ENCODE peak calls at places on chromosome 17, in four cellular contexts. C is thoracic aorta, B is psoas muscle, H is BE2C. P is an unnamed sample. For H3K9me3 and H3K27me3, the result is how much of the 10 kb centered on the place peaks cover.

GRCh38 chr17:53607475-53607874 is 215.3 kb upstream of the KIF2B start:
- DNase-seq in C (no peak), B (no peak), H (no peak), P (no peak)

GRCh38 chr17:1553354-1554266 is 9.0 kb downstream of the PITPNA start:
- DNase-seq in H (no peak), B (no peak), C (no peak), P (no peak)

GRCh38 chr17:48843172-48843900 is 12.5 kb downstream of the CALCOCO2 start:
- DNase-seq in H (no peak), C (no peak), B (no peak), P (no peak)

GRCh38 chr17:58325289-58325726 is 3.3 kb downstream of the TSPOAP1 start:
- DNase-seq in H (peak), B (no peak), C (no peak), P (no peak)

GRCh38 chr17:40562841-40563370 is 2.4 kb downstream of the CCR7 start:
- DNase-seq in B (no peak), C (no peak), H (no peak), P (no peak)

GRCh38 chr17:57407287-57408063 is 151.2 kb downstream of the MSI2 start:
- DNase-seq in C (no peak), H (no peak), B (no peak), P (no peak)

GRCh38 chr17:42518046-42518754 is 17.8 kb upstream of the NAGLU start:
- DNase-seq in B (peak), H (no peak), C (peak), P (peak)

GRCh38 chr17:42441717-42442565 is 16.7 kb upstream of the ATP6V0A1 start:
- DNase-seq in B (no peak), C (no peak), H (no peak), P (no peak)

GRCh38 chr17:36608794-36609497 is 7.6 kb downstream of the MRM1 start:
- DNase-seq in C (no peak), H (peak), B (peak), P (no peak)

GRCh38 chr17:32443827-32444300 is 446 bp upstream of the PSMD11 start:
- DNase-seq in C (no peak), H (no peak), B (no peak), P (no peak)

GRCh38 chr17:72622661-72623433 is 469.6 kb downstream of the SLC39A11 start:
- DNase-seq in H (no peak), C (no peak), B (no peak), P (no peak)

GRCh38 chr17:56781944-56782737 is 51.6 kb downstream of the C17orf67 start:
- DNase-seq in B (no peak), C (no peak), H (no peak), P (no peak)

GRCh38 chr17:35088647-35088910 is 25.1 kb upstream of the RFFL start:
- DNase-seq in B (peak), H (no peak), C (no peak), P (no peak)

GRCh38 chr17:35086931-35087573 is 23.5 kb upstream of the RFFL start:
- DNase-seq in C (no peak), H (no peak), B (no peak), P (no peak)

GRCh38 chr17:35088911-35089845 is 25.7 kb upstream of the RFFL start:
- DNase-seq in H (peak), C (peak), B (peak), P (peak)

GRCh38 chr17:35087731-35088646 is 24.5 kb upstream of the RFFL start:
- DNase-seq in H (peak), C (no peak), B (peak), P (peak)

GRCh38 chr17:35089846-35090193 is 26.3 kb upstream of the RFFL start:
- DNase-seq in C (no peak), H (peak), B (no peak), P (no peak)
- H3K4me3 ChIP-seq in C (peak), H (peak), B (peak), P (peak)

GRCh38 chr17:5179003-5179402 is 12.7 kb downstream of the ZNF594 start:
- DNase-seq in C (no peak), B (no peak), H (no peak), P (no peak)
- H3K9me3 ChIP-seq in C (half or more), B (half or more), H (under half), P (half or more)

GRCh38 chr17:81536299-81537290 is 8.4 kb downstream of the FSCN2 start:
- DNase-seq in B (no peak), C (no peak), H (no peak), P (no peak)
- H3K27me3 ChIP-seq in B (under half), C (under half), H (under half), P (under half)

GRCh38 chr17:39194089-39194984 is 3.1 kb downstream of the CACNB1 start:
- DNase-seq in H (peak), B (peak), C (peak), P (peak)

GRCh38 chr17:39196820-39197331 is 593 bp downstream of the CACNB1 start:
- DNase-seq in B (peak), H (peak), C (no peak), P (peak)

GRCh38 chr17:39194985-39195524 is 2.4 kb downstream of the CACNB1 start:
- DNase-seq in H (no peak), B (no peak), C (no peak), P (no peak)

GRCh38 chr17:39196191-39196819 is 1.2 kb downstream of the CACNB1 start:
- DNase-seq in B (peak), C (no peak), H (no peak), P (no peak)

GRCh38 chr17:39195568-39196160 is 1.8 kb downstream of the CACNB1 start:
- DNase-seq in C (no peak), H (no peak), B (peak), P (peak)
- H3K4me3 ChIP-seq in C (peak), H (no peak), B (peak), P (peak)

GRCh38 chr17:70217571-70217970 is 48.2 kb downstream of the KCNJ2 start:
- DNase-seq in H (no peak), C (no peak), B (no peak), P (no peak)
- H3K9me3 ChIP-seq in H (under half), C (under half), B (under half), P (under half)